ENCODE peak calls at places on chromosomes 13 and 19, in ten cellular contexts. One of them, this sample, is unnamed.

GRCh38 chr13:25046985-25047660 is 48.8 kb upstream of the PABPC3 start:
- DNase-seq in activated CD8-positive, alpha-beta memory T cell treated with anti-CD3 and anti-CD28 coated beads for 1 hour: no peak
- DNase-seq in activated T-helper 1 cell treated with Interleukin-2 at 50 U/mL for 16 hours: no peak
- DNase-seq in H9: peak; percentile 78
- DNase-seq in fibroblast of lung: peak; percentile 49
- DNase-seq in T-helper 2 cell: no peak
- DNase-seq in CD4-positive, CD25-positive, alpha-beta regulatory T cell: no peak
- DNase-seq in HFF-Myc: no peak
- DNase-seq in NCI-H1105: no peak
- DNase-seq in GM13976: no peak
- DNase-seq in this sample: peak; percentile 18

GRCh38 chr13:46050771-46051170 is 1.8 kb downstream of the ZC3H13 start:
- DNase-seq in CD4-positive, CD25-positive, alpha-beta regulatory T cell: no peak
- DNase-seq in activated T-helper 1 cell treated with Interleukin-2 at 50 U/mL for 16 hours: no peak
- DNase-seq in H9: no peak
- DNase-seq in T-helper 2 cell: no peak
- DNase-seq in fibroblast of lung: no peak
- DNase-seq in activated CD8-positive, alpha-beta memory T cell treated with anti-CD3 and anti-CD28 coated beads for 1 hour: no peak
- DNase-seq in HFF-Myc: no peak
- DNase-seq in GM13976: no peak
- DNase-seq in NCI-H1105: no peak
- DNase-seq in this sample: no peak

GRCh38 chr13:45615501-45616101 is at the start of gene ERICH6B:
- DNase-seq in H9: peak; percentile 86
- DNase-seq in CD4-positive, CD25-positive, alpha-beta regulatory T cell: no peak
- DNase-seq in GM13976: no peak
- DNase-seq in fibroblast of lung: peak; percentile 36
- DNase-seq in HFF-Myc: no peak
- DNase-seq in activated CD8-positive, alpha-beta memory T cell treated with anti-CD3 and anti-CD28 coated beads for 1 hour: no peak
- DNase-seq in T-helper 2 cell: no peak
- DNase-seq in activated T-helper 1 cell treated with Interleukin-2 at 50 U/mL for 16 hours: no peak
- DNase-seq in NCI-H1105: peak; percentile 58
- DNase-seq in this sample: peak; percentile 23

GRCh38 chr19:35767288-35768081 is 7.9 kb upstream of the ARHGAP33 start:
- DNase-seq in activated CD8-positive, alpha-beta memory T cell treated with anti-CD3 and anti-CD28 coated beads for 1 hour: no peak
- DNase-seq in GM13976: peak; percentile 44
- DNase-seq in HFF-Myc: no peak
- DNase-seq in NCI-H1105: no peak
- DNase-seq in activated T-helper 1 cell treated with Interleukin-2 at 50 U/mL for 16 hours: no peak
- DNase-seq in H9: peak; percentile 96
- DNase-seq in fibroblast of lung: no peak
- DNase-seq in CD4-positive, CD25-positive, alpha-beta regulatory T cell: no peak
- DNase-seq in T-helper 2 cell: no peak
- DNase-seq in this sample: no peak

GRCh38 chr13:39038569-39038898 is 278 bp downstream of the NHLRC3 start:
- DNase-seq in CD4-positive, CD25-positive, alpha-beta regulatory T cell: no peak
- DNase-seq in activated T-helper 1 cell treated with Interleukin-2 at 50 U/mL for 16 hours: peak; percentile 24
- DNase-seq in HFF-Myc: no peak
- DNase-seq in activated CD8-positive, alpha-beta memory T cell treated with anti-CD3 and anti-CD28 coated beads for 1 hour: no peak
- DNase-seq in GM13976: peak; percentile 33
- DNase-seq in fibroblast of lung: no peak
- DNase-seq in H9: no peak
- DNase-seq in T-helper 2 cell: peak; percentile 28
- DNase-seq in NCI-H1105: no peak
- DNase-seq in this sample: peak; percentile 40

GRCh38 chr13:114093118-114093517 is 39.3 kb downstream of the RASA3 start:
- DNase-seq in activated CD8-positive, alpha-beta memory T cell treated with anti-CD3 and anti-CD28 coated beads for 1 hour: no peak
- DNase-seq in HFF-Myc: no peak
- DNase-seq in GM13976: no peak
- DNase-seq in H9: no peak
- DNase-seq in NCI-H1105: no peak
- DNase-seq in CD4-positive, CD25-positive, alpha-beta regulatory T cell: no peak
- DNase-seq in fibroblast of lung: no peak
- DNase-seq in activated T-helper 1 cell treated with Interleukin-2 at 50 U/mL for 16 hours: no peak
- DNase-seq in T-helper 2 cell: no peak
- DNase-seq in this sample: no peak

GRCh38 chr13:109416001-109416400 is 370.4 kb downstream of the IRS2 start:
- DNase-seq in GM13976: no peak
- DNase-seq in HFF-Myc: no peak
- DNase-seq in T-helper 2 cell: no peak
- DNase-seq in fibroblast of lung: no peak
- DNase-seq in H9: no peak
- DNase-seq in CD4-positive, CD25-positive, alpha-beta regulatory T cell: no peak
- DNase-seq in activated T-helper 1 cell treated with Interleukin-2 at 50 U/mL for 16 hours: no peak
- DNase-seq in activated CD8-positive, alpha-beta memory T cell treated with anti-CD3 and anti-CD28 coated beads for 1 hour: no peak
- DNase-seq in NCI-H1105: no peak
- DNase-seq in this sample: no peak

GRCh38 chr19:30587869-30588268 is 215.7 kb downstream of the ZNF536 start:
- DNase-seq in T-helper 2 cell: no peak
- DNase-seq in H9: no peak
- DNase-seq in activated CD8-positive, alpha-beta memory T cell treated with anti-CD3 and anti-CD28 coated beads for 1 hour: no peak
- DNase-seq in fibroblast of lung: no peak
- DNase-seq in activated T-helper 1 cell treated with Interleukin-2 at 50 U/mL for 16 hours: no peak
- DNase-seq in CD4-positive, CD25-positive, alpha-beta regulatory T cell: no peak
- DNase-seq in HFF-Myc: no peak
- DNase-seq in NCI-H1105: no peak
- DNase-seq in GM13976: no peak
- DNase-seq in this sample: no peak

GRCh38 chr13:58087566-58087965 is 456.0 kb downstream of the PCDH17 start:
- DNase-seq in GM13976: no peak
- DNase-seq in activated CD8-positive, alpha-beta memory T cell treated with anti-CD3 and anti-CD28 coated beads for 1 hour: no peak
- DNase-seq in H9: no peak
- DNase-seq in NCI-H1105: no peak
- DNase-seq in CD4-positive, CD25-positive, alpha-beta regulatory T cell: no peak
- DNase-seq in fibroblast of lung: peak; percentile 1
- DNase-seq in HFF-Myc: no peak
- DNase-seq in activated T-helper 1 cell treated with Interleukin-2 at 50 U/mL for 16 hours: no peak
- DNase-seq in T-helper 2 cell: no peak
- DNase-seq in this sample: peak; percentile 1

GRCh38 chr19:49436381-49437017 is 4.8 kb downstream of the SLC17A7 start:
- DNase-seq in T-helper 2 cell: peak; percentile 51
- DNase-seq in NCI-H1105: no peak
- DNase-seq in GM13976: peak; percentile 68
- DNase-seq in CD4-positive, CD25-positive, alpha-beta regulatory T cell: peak; percentile 47
- DNase-seq in H9: peak; percentile 98
- DNase-seq in activated CD8-positive, alpha-beta memory T cell treated with anti-CD3 and anti-CD28 coated beads for 1 hour: no peak
- DNase-seq in fibroblast of lung: no peak
- DNase-seq in activated T-helper 1 cell treated with Interleukin-2 at 50 U/mL for 16 hours: no peak
- DNase-seq in HFF-Myc: no peak
- DNase-seq in this sample: no peak

GRCh38 chr19:46218160-46218559 is 11.4 kb upstream of the IGFL1 start:
- DNase-seq in activated T-helper 1 cell treated with Interleukin-2 at 50 U/mL for 16 hours: no peak
- DNase-seq in activated CD8-positive, alpha-beta memory T cell treated with anti-CD3 and anti-CD28 coated beads for 1 hour: no peak
- DNase-seq in NCI-H1105: no peak
- DNase-seq in T-helper 2 cell: no peak
- DNase-seq in GM13976: no peak
- DNase-seq in HFF-Myc: peak; percentile 30
- DNase-seq in CD4-positive, CD25-positive, alpha-beta regulatory T cell: no peak
- DNase-seq in fibroblast of lung: peak; percentile 39
- DNase-seq in H9: peak; percentile 74
- DNase-seq in this sample: peak; percentile 31

GRCh38 chr13:42977219-42977659 is 14.8 kb downstream of the EPSTI1 start:
- DNase-seq in activated T-helper 1 cell treated with Interleukin-2 at 50 U/mL for 16 hours: no peak
- DNase-seq in T-helper 2 cell: no peak
- DNase-seq in NCI-H1105: no peak
- DNase-seq in HFF-Myc: no peak
- DNase-seq in fibroblast of lung: no peak
- DNase-seq in H9: no peak
- DNase-seq in CD4-positive, CD25-positive, alpha-beta regulatory T cell: no peak
- DNase-seq in activated CD8-positive, alpha-beta memory T cell treated with anti-CD3 and anti-CD28 coated beads for 1 hour: no peak
- DNase-seq in GM13976: peak; percentile 34
- DNase-seq in this sample: no peak

GRCh38 chr13:93715866-93716265 is 489.3 kb downstream of the GPC6 start:
- DNase-seq in CD4-positive, CD25-positive, alpha-beta regulatory T cell: no peak
- DNase-seq in NCI-H1105: no peak
- DNase-seq in activated T-helper 1 cell treated with Interleukin-2 at 50 U/mL for 16 hours: no peak
- DNase-seq in activated CD8-positive, alpha-beta memory T cell treated with anti-CD3 and anti-CD28 coated beads for 1 hour: no peak
- DNase-seq in GM13976: no peak
- DNase-seq in HFF-Myc: no peak
- DNase-seq in fibroblast of lung: no peak
- DNase-seq in H9: no peak
- DNase-seq in T-helper 2 cell: no peak
- DNase-seq in this sample: peak; percentile 3

GRCh38 chr13:78881746-78882145 is 222.8 kb upstream of the OBI1 start:
- DNase-seq in fibroblast of lung: no peak
- DNase-seq in NCI-H1105: peak; percentile 79
- DNase-seq in H9: no peak
- DNase-seq in GM13976: no peak
- DNase-seq in HFF-Myc: no peak
- DNase-seq in CD4-positive, CD25-positive, alpha-beta regulatory T cell: no peak
- DNase-seq in activated T-helper 1 cell treated with Interleukin-2 at 50 U/mL for 16 hours: no peak
- DNase-seq in activated CD8-positive, alpha-beta memory T cell treated with anti-CD3 and anti-CD28 coated beads for 1 hour: no peak
- DNase-seq in T-helper 2 cell: no peak
- DNase-seq in this sample: no peak

GRCh38 chr13:23811366-23812027 is 77.7 kb downstream of the MIPEP start:
- DNase-seq in CD4-positive, CD25-positive, alpha-beta regulatory T cell: no peak
- DNase-seq in fibroblast of lung: no peak
- DNase-seq in HFF-Myc: no peak
- DNase-seq in activated CD8-positive, alpha-beta memory T cell treated with anti-CD3 and anti-CD28 coated beads for 1 hour: no peak
- DNase-seq in activated T-helper 1 cell treated with Interleukin-2 at 50 U/mL for 16 hours: no peak
- DNase-seq in NCI-H1105: no peak
- DNase-seq in T-helper 2 cell: no peak
- DNase-seq in GM13976: no peak
- DNase-seq in H9: no peak
- DNase-seq in this sample: no peak

GRCh38 chr13:106603568-106603967 is 35.6 kb upstream of the ARGLU1 start:
- DNase-seq in fibroblast of lung: no peak
- DNase-seq in T-helper 2 cell: no peak
- DNase-seq in HFF-Myc: no peak
- DNase-seq in CD4-positive, CD25-positive, alpha-beta regulatory T cell: no peak
- DNase-seq in NCI-H1105: no peak
- DNase-seq in activated CD8-positive, alpha-beta memory T cell treated with anti-CD3 and anti-CD28 coated beads for 1 hour: no peak
- DNase-seq in activated T-helper 1 cell treated with Interleukin-2 at 50 U/mL for 16 hours: no peak
- DNase-seq in H9: no peak
- DNase-seq in GM13976: no peak
- DNase-seq in this sample: no peak

GRCh38 chr13:100235311-100235901 is 146.5 kb downstream of the PCCA start:
- DNase-seq in HFF-Myc: peak; percentile 56
- DNase-seq in NCI-H1105: peak; percentile 13
- DNase-seq in T-helper 2 cell: no peak
- DNase-seq in GM13976: peak; percentile 42
- DNase-seq in CD4-positive, CD25-positive, alpha-beta regulatory T cell: no peak
- DNase-seq in fibroblast of lung: peak; percentile 43
- DNase-seq in activated T-helper 1 cell treated with Interleukin-2 at 50 U/mL for 16 hours: no peak
- DNase-seq in H9: no peak
- DNase-seq in activated CD8-positive, alpha-beta memory T cell treated with anti-CD3 and anti-CD28 coated beads for 1 hour: no peak
- DNase-seq in this sample: peak; percentile 47

GRCh38 chr13:89988206-89988605 is 1359.3 kb upstream of the MIR17HG start:
- DNase-seq in HFF-Myc: no peak
- DNase-seq in activated CD8-positive, alpha-beta memory T cell treated with anti-CD3 and anti-CD28 coated beads for 1 hour: no peak
- DNase-seq in CD4-positive, CD25-positive, alpha-beta regulatory T cell: no peak
- DNase-seq in NCI-H1105: no peak
- DNase-seq in H9: no peak
- DNase-seq in fibroblast of lung: peak; percentile 64
- DNase-seq in activated T-helper 1 cell treated with Interleukin-2 at 50 U/mL for 16 hours: no peak
- DNase-seq in T-helper 2 cell: no peak
- DNase-seq in GM13976: no peak
- DNase-seq in this sample: no peak

GRCh38 chr19:29583196-29584006 is 22.7 kb upstream of the POP4 start:
- DNase-seq in GM13976: no peak
- DNase-seq in H9: no peak
- DNase-seq in HFF-Myc: no peak
- DNase-seq in activated CD8-positive, alpha-beta memory T cell treated with anti-CD3 and anti-CD28 coated beads for 1 hour: no peak
- DNase-seq in fibroblast of lung: peak; percentile 20
- DNase-seq in T-helper 2 cell: no peak
- DNase-seq in activated T-helper 1 cell treated with Interleukin-2 at 50 U/mL for 16 hours: no peak
- DNase-seq in CD4-positive, CD25-positive, alpha-beta regulatory T cell: no peak
- DNase-seq in NCI-H1105: no peak
- DNase-seq in this sample: peak; percentile 47

GRCh38 chr19:32581704-32582164 is 744 bp downstream of the PDCD5 start:
- DNase-seq in activated T-helper 1 cell treated with Interleukin-2 at 50 U/mL for 16 hours: no peak
- DNase-seq in NCI-H1105: peak; percentile 5
- DNase-seq in GM13976: no peak
- DNase-seq in activated CD8-positive, alpha-beta memory T cell treated with anti-CD3 and anti-CD28 coated beads for 1 hour: no peak
- DNase-seq in HFF-Myc: no peak
- DNase-seq in fibroblast of lung: peak; percentile 38
- DNase-seq in H9: peak; percentile 31
- DNase-seq in CD4-positive, CD25-positive, alpha-beta regulatory T cell: no peak
- DNase-seq in T-helper 2 cell: no peak
- DNase-seq in this sample: peak; percentile 47

GRCh38 chr13:113845055-113845454 is 18.8 kb downstream of the GAS6 start:
- DNase-seq in activated T-helper 1 cell treated with Interleukin-2 at 50 U/mL for 16 hours: no peak
- DNase-seq in GM13976: no peak
- DNase-seq in T-helper 2 cell: no peak
- DNase-seq in HFF-Myc: no peak
- DNase-seq in NCI-H1105: no peak
- DNase-seq in H9: no peak
- DNase-seq in activated CD8-positive, alpha-beta memory T cell treated with anti-CD3 and anti-CD28 coated beads for 1 hour: no peak
- DNase-seq in CD4-positive, CD25-positive, alpha-beta regulatory T cell: no peak
- DNase-seq in fibroblast of lung: no peak
- DNase-seq in this sample: no peak

GRCh38 chr19:45103200-45103624 is 10.2 kb downstream of the PPP1R37 start:
- DNase-seq in T-helper 2 cell: no peak
- DNase-seq in GM13976: peak; percentile 68
- DNase-seq in H9: no peak
- DNase-seq in HFF-Myc: no peak
- DNase-seq in fibroblast of lung: no peak
- DNase-seq in activated T-helper 1 cell treated with Interleukin-2 at 50 U/mL for 16 hours: peak; percentile 17
- DNase-seq in activated CD8-positive, alpha-beta memory T cell treated with anti-CD3 and anti-CD28 coated beads for 1 hour: no peak
- DNase-seq in CD4-positive, CD25-positive, alpha-beta regulatory T cell: no peak
- DNase-seq in NCI-H1105: no peak
- DNase-seq in this sample: no peak

GRCh38 chr19:36604656-36605100 is 435 bp upstream of the ZNF382 start:
- DNase-seq in activated T-helper 1 cell treated with Interleukin-2 at 50 U/mL for 16 hours: peak; percentile 76
- DNase-seq in fibroblast of lung: peak; percentile 54
- DNase-seq in H9: peak; percentile 27
- DNase-seq in HFF-Myc: no peak
- DNase-seq in T-helper 2 cell: peak; percentile 85
- DNase-seq in GM13976: peak; percentile 87
- DNase-seq in activated CD8-positive, alpha-beta memory T cell treated with anti-CD3 and anti-CD28 coated beads for 1 hour: peak; percentile 77
- DNase-seq in NCI-H1105: peak; percentile 8
- DNase-seq in CD4-positive, CD25-positive, alpha-beta regulatory T cell: peak; percentile 73
- DNase-seq in this sample: peak; percentile 68

GRCh38 chr19:51417807-51418152 is 338 bp upstream of the SIGLEC10 start:
- DNase-seq in CD4-positive, CD25-positive, alpha-beta regulatory T cell: no peak
- DNase-seq in activated T-helper 1 cell treated with Interleukin-2 at 50 U/mL for 16 hours: no peak
- DNase-seq in fibroblast of lung: no peak
- DNase-seq in HFF-Myc: no peak
- DNase-seq in GM13976: no peak
- DNase-seq in NCI-H1105: no peak
- DNase-seq in T-helper 2 cell: no peak
- DNase-seq in H9: no peak
- DNase-seq in activated CD8-positive, alpha-beta memory T cell treated with anti-CD3 and anti-CD28 coated beads for 1 hour: no peak
- DNase-seq in this sample: no peak

GRCh38 chr13:97028441-97029299 is 34.4 kb upstream of the OXGR1 start:
- DNase-seq in GM13976: peak; percentile 67
- DNase-seq in T-helper 2 cell: no peak
- DNase-seq in fibroblast of lung: peak; percentile 19
- DNase-seq in CD4-positive, CD25-positive, alpha-beta regulatory T cell: no peak
- DNase-seq in NCI-H1105: no peak
- DNase-seq in HFF-Myc: peak; percentile 14
- DNase-seq in activated T-helper 1 cell treated with Interleukin-2 at 50 U/mL for 16 hours: peak; percentile 13
- DNase-seq in activated CD8-positive, alpha-beta memory T cell treated with anti-CD3 and anti-CD28 coated beads for 1 hour: no peak
- DNase-seq in H9: peak; percentile 37
- DNase-seq in this sample: peak; percentile 54

GRCh38 chr19:17294051-17294891 is 9.0 kb downstream of the ABHD8 start:
- DNase-seq in HFF-Myc: no peak
- DNase-seq in activated CD8-positive, alpha-beta memory T cell treated with anti-CD3 and anti-CD28 coated beads for 1 hour: no peak
- DNase-seq in activated T-helper 1 cell treated with Interleukin-2 at 50 U/mL for 16 hours: no peak
- DNase-seq in T-helper 2 cell: peak; percentile 57
- DNase-seq in H9: peak; percentile 88
- DNase-seq in GM13976: peak; percentile 77
- DNase-seq in CD4-positive, CD25-positive, alpha-beta regulatory T cell: peak; percentile 32
- DNase-seq in fibroblast of lung: no peak
- DNase-seq in NCI-H1105: no peak
- DNase-seq in this sample: no peak

GRCh38 chr13:48156466-48156865 is 61.6 kb upstream of the MED4 start:
- DNase-seq in fibroblast of lung: no peak
- DNase-seq in NCI-H1105: no peak
- DNase-seq in H9: peak; percentile 71
- DNase-seq in T-helper 2 cell: peak; percentile 60
- DNase-seq in CD4-positive, CD25-positive, alpha-beta regulatory T cell: peak; percentile 67
- DNase-seq in GM13976: no peak
- DNase-seq in HFF-Myc: no peak
- DNase-seq in activated T-helper 1 cell treated with Interleukin-2 at 50 U/mL for 16 hours: peak; percentile 72
- DNase-seq in activated CD8-positive, alpha-beta memory T cell treated with anti-CD3 and anti-CD28 coated beads for 1 hour: peak; percentile 60
- DNase-seq in this sample: peak; percentile 13

GRCh38 chr19:31529121-31529520 is 179.9 kb upstream of the TSHZ3 start:
- DNase-seq in T-helper 2 cell: no peak
- DNase-seq in activated T-helper 1 cell treated with Interleukin-2 at 50 U/mL for 16 hours: no peak
- DNase-seq in CD4-positive, CD25-positive, alpha-beta regulatory T cell: no peak
- DNase-seq in H9: no peak
- DNase-seq in GM13976: no peak
- DNase-seq in HFF-Myc: no peak
- DNase-seq in NCI-H1105: no peak
- DNase-seq in activated CD8-positive, alpha-beta memory T cell treated with anti-CD3 and anti-CD28 coated beads for 1 hour: no peak
- DNase-seq in fibroblast of lung: no peak
- DNase-seq in this sample: peak; percentile 7